ENCODE peak calls at places on chromosomes 12 and 14, in ten cellular contexts. One of them, this sample, is unnamed.

GRCh38 chr14:100733152-100733850 is 6.6 kb downstream of the DLK1 start:
- DNase-seq in HCT116: no peak
- DNase-seq in WTC11: no peak
- DNase-seq in AG04450: no peak
- DNase-seq in GM13977: no peak
- DNase-seq in suprapubic skin: no peak
- DNase-seq in dorsolateral prefrontal cortex: no peak
- DNase-seq in thoracic aorta: no peak
- DNase-seq in GM20000: no peak
- DNase-seq in fibroblast of the aortic adventitia: no peak
- DNase-seq in this sample: no peak

GRCh38 chr14:39441805-39442204 is 9.6 kb upstream of the FBXO33 start:
- DNase-seq in HCT116: no peak
- DNase-seq in WTC11: no peak
- DNase-seq in AG04450: no peak
- DNase-seq in GM13977: no peak
- DNase-seq in suprapubic skin: no peak
- DNase-seq in dorsolateral prefrontal cortex: no peak
- DNase-seq in thoracic aorta: no peak
- DNase-seq in GM20000: no peak
- DNase-seq in fibroblast of the aortic adventitia: no peak
- DNase-seq in this sample: no peak

GRCh38 chr14:68981539-68981976 is 2.5 kb upstream of the ACTN1 start:
- DNase-seq in HCT116: no peak
- DNase-seq in WTC11: no peak
- DNase-seq in AG04450: no peak
- DNase-seq in GM13977: no peak
- DNase-seq in suprapubic skin: no peak
- DNase-seq in dorsolateral prefrontal cortex: no peak
- DNase-seq in thoracic aorta: no peak
- DNase-seq in GM20000: no peak
- DNase-seq in fibroblast of the aortic adventitia: peak; percentile 83
- DNase-seq in this sample: no peak

GRCh38 chr12:113030875-113031525 is 25.5 kb upstream of the DTX1 start:
- DNase-seq in HCT116: peak; percentile 82
- DNase-seq in WTC11: peak; percentile 41
- DNase-seq in AG04450: no peak
- DNase-seq in GM13977: peak; percentile 64
- DNase-seq in suprapubic skin: no peak
- DNase-seq in dorsolateral prefrontal cortex: peak; percentile 33
- DNase-seq in thoracic aorta: no peak
- DNase-seq in GM20000: peak; percentile 53
- DNase-seq in fibroblast of the aortic adventitia: peak; percentile 80
- DNase-seq in this sample: no peak

GRCh38 chr12:7146228-7146627 is 16.1 kb downstream of the CLSTN3 start:
- DNase-seq in HCT116: no peak
- DNase-seq in WTC11: no peak
- DNase-seq in AG04450: no peak
- DNase-seq in GM13977: no peak
- DNase-seq in suprapubic skin: no peak
- DNase-seq in dorsolateral prefrontal cortex: no peak
- DNase-seq in thoracic aorta: no peak
- DNase-seq in GM20000: no peak
- DNase-seq in fibroblast of the aortic adventitia: no peak
- DNase-seq in this sample: no peak

GRCh38 chr12:128583453-128583852 is 240.3 kb downstream of the SLC15A4 start:
- DNase-seq in HCT116: no peak
- DNase-seq in WTC11: no peak
- DNase-seq in AG04450: no peak
- DNase-seq in GM13977: no peak
- DNase-seq in suprapubic skin: no peak
- DNase-seq in dorsolateral prefrontal cortex: no peak
- DNase-seq in thoracic aorta: no peak
- DNase-seq in GM20000: no peak
- DNase-seq in fibroblast of the aortic adventitia: no peak
- DNase-seq in this sample: no peak

GRCh38 chr12:11630046-11630706 is 19.3 kb upstream of the ETV6 start:
- DNase-seq in HCT116: no peak
- DNase-seq in WTC11: no peak
- DNase-seq in AG04450: no peak
- DNase-seq in GM13977: no peak
- DNase-seq in suprapubic skin: no peak
- DNase-seq in dorsolateral prefrontal cortex: no peak
- DNase-seq in thoracic aorta: no peak
- DNase-seq in GM20000: no peak
- DNase-seq in fibroblast of the aortic adventitia: no peak
- DNase-seq in this sample: no peak

GRCh38 chr14:65180725-65181025 is 78.4 kb upstream of the MAX start:
- DNase-seq in HCT116: no peak
- DNase-seq in WTC11: no peak
- DNase-seq in AG04450: no peak
- DNase-seq in GM13977: no peak
- DNase-seq in suprapubic skin: no peak
- DNase-seq in dorsolateral prefrontal cortex: no peak
- DNase-seq in thoracic aorta: no peak
- DNase-seq in GM20000: no peak
- DNase-seq in fibroblast of the aortic adventitia: no peak
- DNase-seq in this sample: no peak

GRCh38 chr12:2550470-2551090 is 244.2 kb upstream of the FKBP4 start:
- DNase-seq in HCT116: no peak
- DNase-seq in WTC11: no peak
- DNase-seq in AG04450: no peak
- DNase-seq in GM13977: no peak
- DNase-seq in suprapubic skin: no peak
- DNase-seq in dorsolateral prefrontal cortex: no peak
- DNase-seq in thoracic aorta: no peak
- DNase-seq in GM20000: no peak
- DNase-seq in fibroblast of the aortic adventitia: no peak
- DNase-seq in this sample: no peak

GRCh38 chr14:93086441-93087055 is 29.2 kb downstream of the ITPK1 start:
- DNase-seq in HCT116: no peak
- DNase-seq in WTC11: no peak
- DNase-seq in AG04450: no peak
- DNase-seq in GM13977: peak; percentile 45
- DNase-seq in suprapubic skin: no peak
- DNase-seq in dorsolateral prefrontal cortex: no peak
- DNase-seq in thoracic aorta: no peak
- DNase-seq in GM20000: peak; percentile 56
- DNase-seq in fibroblast of the aortic adventitia: no peak
- DNase-seq in this sample: no peak

GRCh38 chr14:66649515-66649914 is 141.6 kb downstream of the GPHN start:
- DNase-seq in HCT116: no peak
- DNase-seq in WTC11: no peak
- DNase-seq in AG04450: no peak
- DNase-seq in GM13977: peak; percentile 9
- DNase-seq in suprapubic skin: no peak
- DNase-seq in dorsolateral prefrontal cortex: no peak
- DNase-seq in thoracic aorta: no peak
- DNase-seq in GM20000: peak; percentile 22
- DNase-seq in fibroblast of the aortic adventitia: no peak
- DNase-seq in this sample: no peak

GRCh38 chr12:52060498-52061177 is 9.1 kb upstream of the ATG101 start:
- DNase-seq in HCT116: no peak
- DNase-seq in WTC11: no peak
- DNase-seq in AG04450: no peak
- DNase-seq in GM13977: no peak
- DNase-seq in suprapubic skin: no peak
- DNase-seq in dorsolateral prefrontal cortex: no peak
- DNase-seq in thoracic aorta: no peak
- DNase-seq in GM20000: no peak
- DNase-seq in fibroblast of the aortic adventitia: peak; percentile 62
- DNase-seq in this sample: no peak

GRCh38 chr14:100546051-100546443 is 41.2 kb downstream of the BEGAIN start:
- DNase-seq in HCT116: no peak
- DNase-seq in WTC11: no peak
- DNase-seq in AG04450: no peak
- DNase-seq in GM13977: peak; percentile 84
- DNase-seq in suprapubic skin: no peak
- DNase-seq in dorsolateral prefrontal cortex: no peak
- DNase-seq in thoracic aorta: no peak
- DNase-seq in GM20000: peak; percentile 80
- DNase-seq in fibroblast of the aortic adventitia: no peak
- DNase-seq in this sample: no peak

GRCh38 chr14:105877645-105878044 is 351.3 kb downstream of the TMEM121 start:
- DNase-seq in HCT116: no peak
- DNase-seq in WTC11: no peak
- DNase-seq in AG04450: no peak
- DNase-seq in GM13977: no peak
- DNase-seq in suprapubic skin: no peak
- DNase-seq in dorsolateral prefrontal cortex: no peak
- DNase-seq in thoracic aorta: no peak
- DNase-seq in GM20000: no peak
- DNase-seq in fibroblast of the aortic adventitia: no peak
- DNase-seq in this sample: no peak

GRCh38 chr12:1533205-1533601 is 61.2 kb downstream of the FBXL14 start:
- DNase-seq in HCT116: no peak
- DNase-seq in WTC11: no peak
- DNase-seq in AG04450: no peak
- DNase-seq in GM13977: peak; percentile 65
- DNase-seq in suprapubic skin: no peak
- DNase-seq in dorsolateral prefrontal cortex: no peak
- DNase-seq in thoracic aorta: no peak
- DNase-seq in GM20000: peak; percentile 64
- DNase-seq in fibroblast of the aortic adventitia: peak; percentile 60
- DNase-seq in this sample: no peak

GRCh38 chr12:53328043-53328435 is 6.6 kb upstream of the AAAS start:
- DNase-seq in HCT116: no peak
- DNase-seq in WTC11: peak; percentile 70
- DNase-seq in AG04450: no peak
- DNase-seq in GM13977: no peak
- DNase-seq in suprapubic skin: no peak
- DNase-seq in dorsolateral prefrontal cortex: no peak
- DNase-seq in thoracic aorta: no peak
- DNase-seq in GM20000: no peak
- DNase-seq in fibroblast of the aortic adventitia: no peak
- DNase-seq in this sample: no peak
- TF ChIP-seq CTCF in HCT116: no peak
- TF ChIP-seq CTCF in WTC11: no peak
- TF ChIP-seq CTCF in AG04450: no peak
- TF ChIP-seq CTCF in GM13977: no peak
- TF ChIP-seq CTCF in suprapubic skin: peak; percentile 2
- TF ChIP-seq CTCF in dorsolateral prefrontal cortex: no peak
- TF ChIP-seq CTCF in thoracic aorta: no peak
- TF ChIP-seq CTCF in GM20000: no peak
- TF ChIP-seq CTCF in fibroblast of the aortic adventitia: no peak
- TF ChIP-seq CTCF in this sample: peak; percentile 19

GRCh38 chr14:51776102-51776894 is 84.1 kb upstream of the GNG2 start:
- DNase-seq in HCT116: peak; percentile 44
- DNase-seq in WTC11: peak; percentile 77
- DNase-seq in AG04450: peak; percentile 20
- DNase-seq in GM13977: peak; percentile 71
- DNase-seq in suprapubic skin: no peak
- DNase-seq in dorsolateral prefrontal cortex: peak; percentile 62
- DNase-seq in thoracic aorta: no peak
- DNase-seq in GM20000: peak; percentile 59
- DNase-seq in fibroblast of the aortic adventitia: peak; percentile 79
- DNase-seq in this sample: no peak
- TF ChIP-seq CTCF in HCT116: peak; percentile 80
- TF ChIP-seq CTCF in WTC11: peak; percentile 40
- TF ChIP-seq CTCF in AG04450: peak; percentile 76
- TF ChIP-seq CTCF in GM13977: peak; percentile 64
- TF ChIP-seq CTCF in suprapubic skin: peak; percentile 47
- TF ChIP-seq CTCF in dorsolateral prefrontal cortex: peak; percentile 68
- TF ChIP-seq CTCF in thoracic aorta: peak; percentile 63
- TF ChIP-seq CTCF in GM20000: no peak
- TF ChIP-seq CTCF in fibroblast of the aortic adventitia: peak; percentile 73
- TF ChIP-seq CTCF in this sample: peak; percentile 85

GRCh38 chr12:131209082-131210070 is 255.7 kb downstream of the ADGRD1 start:
- DNase-seq in HCT116: no peak
- DNase-seq in WTC11: no peak
- DNase-seq in AG04450: no peak
- DNase-seq in GM13977: peak; percentile 14
- DNase-seq in suprapubic skin: no peak
- DNase-seq in dorsolateral prefrontal cortex: peak; percentile 84
- DNase-seq in thoracic aorta: no peak
- DNase-seq in GM20000: no peak
- DNase-seq in fibroblast of the aortic adventitia: no peak
- DNase-seq in this sample: peak; percentile 36
- TF ChIP-seq CTCF in HCT116: no peak
- TF ChIP-seq CTCF in WTC11: no peak
- TF ChIP-seq CTCF in AG04450: no peak
- TF ChIP-seq CTCF in GM13977: no peak
- TF ChIP-seq CTCF in suprapubic skin: no peak
- TF ChIP-seq CTCF in dorsolateral prefrontal cortex: peak; percentile 13
- TF ChIP-seq CTCF in thoracic aorta: no peak
- TF ChIP-seq CTCF in GM20000: no peak
- TF ChIP-seq CTCF in fibroblast of the aortic adventitia: no peak
- TF ChIP-seq CTCF in this sample: no peak

GRCh38 chr12:20628999-20629398 is 66.1 kb upstream of the SLCO1C1 start:
- DNase-seq in HCT116: no peak
- DNase-seq in WTC11: no peak
- DNase-seq in AG04450: no peak
- DNase-seq in GM13977: no peak
- DNase-seq in suprapubic skin: no peak
- DNase-seq in dorsolateral prefrontal cortex: no peak
- DNase-seq in thoracic aorta: no peak
- DNase-seq in GM20000: no peak
- DNase-seq in fibroblast of the aortic adventitia: no peak
- DNase-seq in this sample: no peak

GRCh38 chr12:20625531-20625930 is 69.6 kb upstream of the SLCO1C1 start:
- DNase-seq in HCT116: no peak
- DNase-seq in WTC11: no peak
- DNase-seq in AG04450: no peak
- DNase-seq in GM13977: no peak
- DNase-seq in suprapubic skin: no peak
- DNase-seq in dorsolateral prefrontal cortex: no peak
- DNase-seq in thoracic aorta: no peak
- DNase-seq in GM20000: no peak
- DNase-seq in fibroblast of the aortic adventitia: no peak
- DNase-seq in this sample: no peak

GRCh38 chr12:20628388-20628787 is 66.7 kb upstream of the SLCO1C1 start:
- DNase-seq in HCT116: no peak
- DNase-seq in WTC11: no peak
- DNase-seq in AG04450: no peak
- DNase-seq in GM13977: no peak
- DNase-seq in suprapubic skin: no peak
- DNase-seq in dorsolateral prefrontal cortex: no peak
- DNase-seq in thoracic aorta: no peak
- DNase-seq in GM20000: no peak
- DNase-seq in fibroblast of the aortic adventitia: no peak
- DNase-seq in this sample: no peak

GRCh38 chr12:20627001-20627588 is 68.0 kb upstream of the SLCO1C1 start:
- DNase-seq in HCT116: no peak
- DNase-seq in WTC11: no peak
- DNase-seq in AG04450: no peak
- DNase-seq in GM13977: no peak
- DNase-seq in suprapubic skin: no peak
- DNase-seq in dorsolateral prefrontal cortex: no peak
- DNase-seq in thoracic aorta: no peak
- DNase-seq in GM20000: no peak
- DNase-seq in fibroblast of the aortic adventitia: no peak
- DNase-seq in this sample: no peak

DNA sequence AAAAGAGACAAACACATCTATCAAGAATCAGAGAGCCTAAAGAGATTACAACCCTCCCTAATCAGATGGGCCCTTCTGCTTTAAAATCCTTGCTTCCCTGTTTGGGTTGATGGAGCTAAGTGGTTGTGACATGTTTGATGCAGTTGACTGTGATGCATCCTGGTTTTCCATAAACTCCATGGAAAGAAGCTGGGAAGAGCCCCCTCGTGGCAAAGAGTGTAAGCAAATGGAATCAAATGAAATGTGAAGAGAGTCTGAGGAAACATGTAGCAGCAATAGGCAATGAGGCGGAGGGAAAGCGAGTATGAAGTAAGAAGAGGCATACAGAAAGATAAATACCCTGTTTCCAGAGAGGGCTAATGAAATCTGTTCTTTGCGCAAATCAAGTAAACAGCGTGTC is 70.4 kb upstream of the SLCO1C1 start:
- DNase-seq in HCT116: peak; percentile 40
- DNase-seq in WTC11: peak; percentile 31
- DNase-seq in AG04450: no peak
- DNase-seq in GM13977: no peak
- DNase-seq in suprapubic skin: no peak
- DNase-seq in dorsolateral prefrontal cortex: no peak
- DNase-seq in thoracic aorta: no peak
- DNase-seq in GM20000: no peak
- DNase-seq in fibroblast of the aortic adventitia: peak; percentile 34
- DNase-seq in this sample: no peak
- TF ChIP-seq CTCF in HCT116: peak; percentile 41
- TF ChIP-seq CTCF in WTC11: peak; percentile 16
- TF ChIP-seq CTCF in AG04450: peak; percentile 52
- TF ChIP-seq CTCF in GM13977: no peak
- TF ChIP-seq CTCF in suprapubic skin: no peak
- TF ChIP-seq CTCF in dorsolateral prefrontal cortex: no peak
- TF ChIP-seq CTCF in thoracic aorta: no peak
- TF ChIP-seq CTCF in GM20000: no peak
- TF ChIP-seq CTCF in fibroblast of the aortic adventitia: peak; percentile 54
- TF ChIP-seq CTCF in this sample: peak; percentile 68